ENCODE peak calls at places on chromosome 20, in four cellular contexts. I is midbrain, A is stomach, H is AG08396. O is an unnamed sample.
A peak's percentile ranks its signal among the peaks of the same experiment; 100 is the strongest.

GRCh38 chr20:47360489-47361267 is 4.2 kb upstream of the ZMYND8 start:
- DNase-seq in I (peak; percentile 66), A (peak; percentile 86), H (peak; percentile 63), O (peak; percentile 60)

GRCh38 chr20:31666258-31667042 is 28.7 kb downstream of the COX4I2 start:
- DNase-seq in I (peak; percentile 39), A (no peak), H (no peak), O (no peak)

GRCh38 chr20:61803416-61803902 is 262.2 kb downstream of the TAF4 start:
- DNase-seq in I (no peak), A (no peak), H (peak; percentile 54), O (peak; percentile 75)

GRCh38 chr20:56687061-56687460 is 58.0 kb downstream of the TFAP2C start:
- DNase-seq in I (no peak), A (no peak), H (no peak), O (no peak)

GRCh38 chr20:1813101-1813529 is 82.1 kb upstream of the SIRPA start:
- DNase-seq in I (no peak), A (peak; percentile 60), H (peak; percentile 73), O (peak; percentile 81)

GRCh38 chr20:47773381-47773786 is 11.9 kb downstream of the SULF2 start:
- DNase-seq in I (no peak), A (peak; percentile 39), H (no peak), O (no peak)

GRCh38 chr20:20435453-20435852 is 67.5 kb downstream of the INSM1 start:
- DNase-seq in I (peak; percentile 48), A (no peak), H (no peak), O (no peak)

GRCh38 chr20:21360686-21361085 is 36.6 kb downstream of the NKX2-4 start:
- DNase-seq in I (no peak), A (no peak), H (peak; percentile 8), O (no peak)

GRCh38 chr20:24676978-24677370 is 207.5 kb downstream of the SYNDIG1 start:
- DNase-seq in I (no peak), A (no peak), H (no peak), O (no peak)